ENCODE peak calls at places on chromosomes 12 and 14, in eight cellular contexts. X is A549, W is ovary, V is stomach, E is transverse colon, A is GM12878, G is tibial nerve, H is SK-N-SH. P is an unnamed sample.
A peak's percentile ranks its signal among the peaks of the same experiment; 100 is the strongest.

GRCh38 chr14:35818346-35819115 is 7.6 kb upstream of the BRMS1L start:
- DNase-seq in X (peak; percentile 57), W (no peak), V (no peak), E (peak; percentile 32), A (no peak), G (no peak), H (peak; percentile 72), P (no peak)

GRCh38 chr14:99035268-99035667 is 236.7 kb downstream of the BCL11B start:
- DNase-seq in X (no peak), W (peak; percentile 18), V (no peak), E (peak; percentile 41), A (no peak), G (peak; percentile 21), H (no peak), P (no peak)

GRCh38 chr12:52221912-52222457 is 11.1 kb upstream of the KRT7 start:
- DNase-seq in X (no peak), W (no peak), V (peak; percentile 55), E (peak; percentile 69), A (no peak), G (no peak), H (no peak), P (peak; percentile 78)

GRCh38 chr14:101857226-101857625 is 95.7 kb downstream of the PPP2R5C start:
- DNase-seq in X (no peak), W (no peak), V (no peak), E (no peak), A (no peak), G (no peak), H (no peak), P (no peak)

GRCh38 chr14:97218713-97219355 is 421.7 kb downstream of the VRK1 start:
- DNase-seq in X (no peak), W (no peak), V (no peak), E (no peak), A (no peak), G (no peak), H (peak; percentile 19), P (no peak)

GRCh38 chr14:55398679-55399078 is 13.0 kb downstream of the ATG14 start:
- DNase-seq in X (peak; percentile 21), W (peak; percentile 44), V (no peak), E (no peak), A (no peak), G (no peak), H (no peak), P (no peak)

GRCh38 chr12:123801573-123802178 is 39.6 kb downstream of the DNAH10 start:
- DNase-seq in X (peak; percentile 32), W (no peak), V (no peak), E (no peak), A (no peak), G (no peak), H (no peak), P (no peak)

GRCh38 chr12:29425722-29426121 is 44.8 kb upstream of the ERGIC2 start:
- DNase-seq in X (no peak), W (no peak), V (no peak), E (no peak), A (no peak), G (no peak), H (no peak), P (no peak)

GRCh38 chr12:104049278-104050257 is at the start of gene GLT8D2:
- DNase-seq in X (no peak), W (peak; percentile 72), V (peak; percentile 40), E (peak; percentile 25), A (no peak), G (peak; percentile 56), H (peak; percentile 70), P (peak; percentile 72)

GRCh38 chr14:99964979-99965378 is 100.2 kb upstream of the EVL start:
- DNase-seq in X (no peak), W (no peak), V (no peak), E (no peak), A (no peak), G (no peak), H (no peak), P (no peak)

GRCh38 chr14:38867561-38868150 is 235.4 kb downstream of the SEC23A start:
- DNase-seq in X (peak; percentile 18), W (peak; percentile 26), V (peak; percentile 75), E (peak; percentile 78), A (no peak), G (peak; percentile 65), H (peak; percentile 25), P (peak; percentile 69)

GRCh38 chr12:47938594-47938993 is 24.8 kb upstream of the TMEM106C start:
- DNase-seq in X (no peak), W (no peak), V (no peak), E (no peak), A (no peak), G (no peak), H (no peak), P (no peak)
- TF ChIP-seq EP300 in X (no peak), W (no peak), V (no peak), E (no peak), A (no peak), G (no peak), H (no peak), P (no peak)

DNA sequence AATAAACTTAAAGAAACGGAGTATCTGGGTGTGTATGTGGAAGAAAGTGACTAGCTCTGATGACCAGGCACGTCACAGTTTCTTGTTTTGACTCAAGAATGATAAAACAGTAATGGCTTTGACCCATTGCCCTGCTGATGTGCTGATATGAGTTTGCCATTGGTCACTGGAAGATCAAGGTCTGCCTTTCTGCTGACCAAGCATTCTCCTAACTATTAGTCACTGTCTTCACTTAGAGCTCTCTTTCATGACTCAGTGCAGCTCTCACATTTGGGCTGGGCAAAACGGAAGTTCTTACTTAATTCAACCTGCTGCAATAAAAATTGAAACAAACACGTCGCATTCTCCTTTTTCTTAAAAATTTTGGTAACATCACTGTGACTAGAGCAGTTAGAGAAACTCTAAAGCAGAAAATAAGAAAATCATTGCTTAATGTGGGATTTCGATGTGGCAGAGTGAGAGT is 366.7 kb downstream of the BTG1 start:
- DNase-seq in X (peak; percentile 72), W (no peak), V (peak; percentile 26), E (peak; percentile 35), A (peak; percentile 93), G (no peak), H (no peak), P (no peak)
- TF ChIP-seq EP300 in X (peak; percentile 73), W (no peak), V (no peak), E (no peak), A (peak; percentile 80), G (peak; percentile 29), H (no peak), P (no peak)

DNA sequence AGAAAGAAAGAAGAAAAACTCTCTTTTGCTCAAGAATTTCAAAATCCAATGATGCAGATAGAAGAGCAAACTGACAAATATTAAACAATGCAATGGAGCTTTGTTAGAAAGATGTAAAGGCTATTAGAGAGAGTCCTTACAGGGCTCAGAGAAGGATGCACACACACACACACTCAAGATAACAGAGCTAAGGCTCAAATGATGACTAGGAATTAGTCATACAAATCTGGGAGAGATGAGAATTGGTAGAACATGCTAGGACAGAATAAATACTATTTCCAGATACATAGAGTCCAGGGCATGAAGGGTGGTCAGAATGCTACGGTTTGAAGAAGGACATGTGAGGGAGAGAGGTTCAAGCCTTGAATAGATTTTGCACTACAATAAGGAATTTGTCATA is 650.1 kb upstream of the MDGA2 start:
- DNase-seq in X (no peak), W (no peak), V (no peak), E (no peak), A (no peak), G (no peak), H (no peak), P (no peak)
- TF ChIP-seq EP300 in X (no peak), W (no peak), V (no peak), E (no peak), A (no peak), G (no peak), H (no peak), P (no peak)

GRCh38 chr14:71583246-71583645 is 349.0 kb upstream of the RGS6 start:
- DNase-seq in X (no peak), W (no peak), V (no peak), E (no peak), A (no peak), G (no peak), H (no peak), P (no peak)
- TF ChIP-seq EP300 in X (no peak), W (no peak), V (no peak), E (no peak), A (no peak), G (no peak), H (no peak), P (no peak)